ENCODE peak calls at places on chromosomes 7 and 10, in seven cellular contexts. P is D721Med; Y is PC-3; M is stimulated activated CD8-positive, alpha-beta memory T cell treated with anti-CD3 and anti-CD28 coated beads, Interleukin-15, amount 100 ng/mL, for 24 hours; S is hippocampal formation; X is C1 segment of cervical spinal cord; B is endothelial cell. J is an unnamed sample.

GRCh38 chr7:140723002-140723401 is 26.5 kb downstream of the NDUFB2 start:
- DNase-seq in B (no peak), X (no peak), M (no peak), S (no peak), P (no peak), Y (no peak), J (no peak)

GRCh38 chr7:36119005-36119711 is 33.9 kb upstream of the EEPD1 start:
- DNase-seq in M (no peak), P (no peak), S (no peak), Y (peak), X (no peak), B (no peak), J (peak)

GRCh38 chr7:113122657-113123252 is 4.4 kb upstream of the SMIM30 start:
- DNase-seq in M (no peak), P (no peak), B (no peak), Y (no peak), S (no peak), X (no peak), J (no peak)

GRCh38 chr7:69893915-69894314 is 295.6 kb downstream of the AUTS2 start:
- DNase-seq in B (peak), X (no peak), S (no peak), P (no peak), Y (no peak), M (no peak), J (no peak)

GRCh38 chr10:117662126-117662525 is 119.6 kb downstream of the EMX2 start:
- DNase-seq in X (no peak), S (no peak), B (no peak), P (no peak), M (no peak), Y (no peak), J (no peak)

GRCh38 chr10:110820321-110820814 is 51.4 kb upstream of the PDCD4 start:
- DNase-seq in P (no peak), Y (no peak), B (no peak), S (peak), M (no peak), X (peak), J (no peak)

GRCh38 chr7:30207376-30207775 is 72.6 kb downstream of the MTURN start:
- DNase-seq in P (no peak), Y (no peak), B (no peak), X (no peak), M (no peak), S (no peak), J (no peak)

GRCh38 chr7:94683066-94683465 is 27.1 kb upstream of the SGCE start:
- DNase-seq in P (no peak), M (no peak), Y (peak), S (no peak), X (no peak), B (no peak), J (no peak)

GRCh38 chr10:18144928-18145327 is 4.7 kb downstream of the CACNB2 start:
- DNase-seq in P (no peak), X (no peak), S (no peak), B (peak), M (no peak), Y (no peak), J (peak)

GRCh38 chr10:86878973-86879781 is 78.2 kb downstream of the MMRN2 start:
- DNase-seq in Y (no peak), B (no peak), M (no peak), P (no peak), X (no peak), S (no peak), J (no peak)

GRCh38 chr7:76506081-76506440 is 4.3 kb upstream of the UPK3B start:
- DNase-seq in X (no peak), M (no peak), Y (no peak), B (no peak), P (no peak), S (no peak), J (no peak)

GRCh38 chr10:69657417-69657816 is 27.4 kb downstream of the FAM241B start:
- DNase-seq in S (no peak), Y (peak), M (no peak), B (no peak), P (no peak), X (no peak), J (no peak)

GRCh38 chr10:33223326-33224014 is 111.0 kb downstream of the NRP1 start:
- DNase-seq in B (no peak), Y (no peak), M (no peak), X (no peak), S (no peak), P (no peak), J (no peak)

GRCh38 chr7:157602581-157602980 is 265.8 kb downstream of the DNAJB6 start:
- DNase-seq in S (no peak), Y (no peak), X (no peak), P (no peak), B (no peak), M (no peak), J (no peak)

GRCh38 chr7:112714917-112715316 is 75.3 kb downstream of the TMEM168 start:
- DNase-seq in X (no peak), B (no peak), M (no peak), Y (no peak), S (no peak), P (no peak), J (no peak)

GRCh38 chr7:21086688-21087087 is 300.0 kb upstream of the SP8 start:
- DNase-seq in B (no peak), M (no peak), S (no peak), P (no peak), X (no peak), Y (peak), J (peak)

GRCh38 chr10:110629680-110630191 is 14.4 kb upstream of the RBM20 start:
- DNase-seq in Y (peak), B (no peak), P (no peak), S (no peak), X (no peak), M (no peak), J (peak)

GRCh38 chr10:1359599-1359955 is 303.4 kb downstream of the WDR37 start:
- DNase-seq in S (no peak), M (no peak), B (no peak), P (no peak), X (no peak), Y (no peak), J (no peak)

GRCh38 chr7:64753032-64753431 is 41.2 kb upstream of the ZNF138 start:
- DNase-seq in Y (no peak), B (no peak), M (no peak), S (no peak), X (no peak), P (no peak), J (no peak)

GRCh38 chr7:105678811-105679495 is 97.7 kb upstream of the EFCAB10 start:
- DNase-seq in X (peak), S (peak), P (no peak), M (no peak), Y (peak), B (no peak), J (no peak)

GRCh38 chr10:35384265-35384868 is 48.1 kb downstream of the CCNY start:
- DNase-seq in B (no peak), X (no peak), M (no peak), P (no peak), Y (peak), S (no peak), J (no peak)

GRCh38 chr7:55130554-55131198 is 111.9 kb downstream of the EGFR start:
- DNase-seq in X (no peak), P (no peak), S (no peak), Y (no peak), M (no peak), B (no peak), J (no peak)

J was measured in MCF 10A.